ENCODE peak calls at places on chromosomes 4 and X, in eight cellular contexts. L, I, W, T, K, Q, N and G are unnamed samples.

GRCh38 chrX:10414872-10415703 is 205.3 kb downstream of the MID1 start:
- DNase-seq in K (peak), Q (no peak), N (no peak), T (no peak), L (no peak), W (no peak), I (no peak), G (no peak)

GRCh38 chr4:150355858-150356455 is 226.0 kb upstream of the MAB21L2 start:
- DNase-seq in Q (no peak), K (no peak), L (no peak), N (no peak), W (no peak), T (no peak), I (no peak), G (no peak)

GRCh38 chrX:50618788-50619558 is 148.3 kb upstream of the DGKK start:
- DNase-seq in W (no peak), K (no peak), N (no peak), L (no peak), I (no peak), T (no peak), Q (no peak), G (no peak)

GRCh38 chrX:36973575-36973974 is 34.6 kb upstream of the FAM47C start:
- DNase-seq in W (no peak), I (no peak), T (no peak), Q (no peak), K (no peak), L (no peak), N (no peak), G (no peak)

GRCh38 chrX:68511255-68511654 is 12.4 kb downstream of the YIPF6 start:
- DNase-seq in I (no peak), Q (no peak), N (no peak), W (peak), L (peak), K (peak), T (no peak), G (peak)

GRCh38 chr4:84562156-84562555 is 20.8 kb upstream of the CDS1 start:
- DNase-seq in L (no peak), Q (no peak), N (no peak), K (no peak), I (no peak), T (no peak), W (no peak), G (no peak)

GRCh38 chrX:71998836-71999509 is 88.3 kb downstream of the NHSL2 start:
- DNase-seq in K (peak), T (no peak), Q (no peak), W (peak), N (no peak), L (peak), I (no peak), G (peak)

GRCh38 chr4:75653845-75654503 is 19.2 kb downstream of the G3BP2 start:
- DNase-seq in W (no peak), L (peak), Q (no peak), I (no peak), T (no peak), N (no peak), K (peak), G (no peak)

GRCh38 chr4:89551191-89551590 is 243.6 kb upstream of the GPRIN3 start:
- DNase-seq in T (no peak), W (no peak), K (no peak), I (no peak), N (no peak), Q (no peak), L (no peak), G (no peak)

GRCh38 chrX:37755073-37755472 is 24.8 kb upstream of the CYBB start:
- DNase-seq in W (no peak), Q (no peak), I (no peak), L (no peak), T (no peak), N (no peak), K (no peak), G (no peak)

GRCh38 chr4:38923746-38924145 is 56.1 kb downstream of the FAM114A1 start:
- DNase-seq in T (no peak), I (no peak), Q (no peak), K (peak), L (no peak), W (no peak), N (no peak), G (no peak)

GRCh38 chr4:183618681-183619080 is 40.3 kb downstream of the RWDD4 start:
- DNase-seq in K (peak), T (no peak), Q (no peak), W (no peak), N (no peak), L (no peak), I (no peak), G (peak)

GRCh38 chr4:88211473-88212252 is 53.2 kb upstream of the ABCG2 start:
- DNase-seq in K (peak), I (no peak), W (peak), N (peak), L (peak), Q (no peak), T (no peak), G (peak)

GRCh38 chr4:147924604-147925412 is 192.9 kb downstream of the ARHGAP10 start:
- DNase-seq in L (peak), N (no peak), T (peak), W (no peak), Q (no peak), K (peak), I (no peak), G (peak)

GRCh38 chr4:24475756-24476155 is 108.6 kb downstream of the DHX15 start:
- DNase-seq in W (no peak), K (no peak), T (no peak), N (no peak), L (peak), I (no peak), Q (no peak), G (no peak)

GRCh38 chr4:100299019-100299418 is 108.8 kb upstream of the DDIT4L start:
- DNase-seq in W (no peak), L (no peak), I (no peak), Q (no peak), N (no peak), K (peak), T (no peak), G (peak)

GRCh38 chrX:84188320-84188834 is 378 bp upstream of the RPS6KA6 start:
- DNase-seq in T (peak), L (peak), W (no peak), I (no peak), N (no peak), Q (peak), K (peak), G (peak)

GRCh38 chr4:102825261-102826071 is 1.9 kb downstream of the UBE2D3 start:
- DNase-seq in I (no peak), L (peak), T (no peak), W (peak), N (no peak), K (peak), Q (no peak), G (peak)

GRCh38 chr4:19987746-19988145 is 264.0 kb upstream of the SLIT2 start:
- DNase-seq in K (peak), Q (no peak), N (no peak), L (no peak), T (no peak), I (no peak), W (no peak), G (no peak)

GRCh38 chrX:72001471-72001870 is 90.8 kb downstream of the NHSL2 start:
- DNase-seq in L (peak), I (no peak), Q (no peak), T (no peak), K (no peak), W (no peak), N (no peak), G (no peak)

GRCh38 chr4:130563185-130563890 is 1467.4 kb downstream of the C4orf33 start:
- DNase-seq in K (peak), L (peak), Q (peak), T (peak), N (no peak), W (no peak), I (no peak), G (peak)

GRCh38 chr4:36757623-36758311 is 476.4 kb downstream of the DTHD1 start:
- DNase-seq in Q (no peak), T (no peak), I (no peak), W (no peak), K (no peak), L (peak), N (no peak), G (no peak)

GRCh38 chrX:5163663-5164062 is 1065.0 kb downstream of the NLGN4X start:
- DNase-seq in K (no peak), I (no peak), W (no peak), N (no peak), L (no peak), Q (no peak), T (no peak), G (no peak)

GRCh38 chr4:73589261-73589847 is 30.9 kb downstream of the RASSF6 start:
- DNase-seq in T (no peak), W (no peak), I (no peak), Q (no peak), L (peak), K (peak), N (no peak), G (no peak)

GRCh38 chrX:10259716-10260115 is 102.9 kb downstream of the CLCN4 start:
- DNase-seq in L (no peak), N (no peak), W (no peak), K (peak), I (no peak), T (no peak), Q (no peak), G (no peak)

GRCh38 chr4:177118596-177118995 is 191.1 kb upstream of the NEIL3 start:
- DNase-seq in W (no peak), I (no peak), Q (no peak), L (no peak), K (peak), N (no peak), T (no peak), G (no peak)

GRCh38 chrX:15202458-15203177 is 67.3 kb downstream of the ASB9 start:
- DNase-seq in T (no peak), W (no peak), N (no peak), I (no peak), K (peak), L (no peak), Q (no peak), G (no peak)

GRCh38 chr4:3321295-3321889 is 28.6 kb downstream of the RGS12 start:
- DNase-seq in K (peak), W (no peak), N (no peak), Q (peak), L (no peak), T (no peak), I (no peak), G (no peak)

GRCh38 chr4:127214001-127214400 is 418.8 kb upstream of the INTU start:
- DNase-seq in I (no peak), T (no peak), L (no peak), Q (no peak), K (no peak), N (no peak), W (no peak), G (no peak)

GRCh38 chrX:69083361-69083760 is 81.9 kb downstream of the PJA1 start:
- DNase-seq in I (no peak), K (no peak), N (no peak), T (no peak), L (no peak), W (no peak), Q (no peak), G (no peak)

GRCh38 chr4:986949-987688 is at the start of gene IDUA:
- DNase-seq in K (peak), I (peak), T (no peak), Q (peak), N (peak), W (peak), L (peak), G (peak)

GRCh38 chr4:186227744-186228513 is 622 bp downstream of the KLKB1 start:
- DNase-seq in Q (no peak), W (no peak), T (no peak), I (no peak), N (no peak), L (no peak), K (no peak), G (no peak)

GRCh38 chr4:2484993-2485392 is 16.1 kb downstream of the RNF4 start:
- DNase-seq in K (peak), N (peak), Q (peak), L (no peak), I (no peak), W (peak), T (no peak), G (peak)

GRCh38 chrX:125953769-125954168 is 212.3 kb downstream of the DCAF12L2 start:
- DNase-seq in N (no peak), K (no peak), L (no peak), T (no peak), I (no peak), W (no peak), Q (no peak), G (no peak)

GRCh38 chr4:75742451-75742850 is 18.1 kb downstream of the USO1 start:
- DNase-seq in K (no peak), T (no peak), N (no peak), I (no peak), Q (no peak), W (no peak), L (no peak), G (no peak)